ENCODE peak calls at places on chromosomes 5 and 9, in ten cellular contexts. W is nephron progenitor cell, Y is transverse colon, T is body of pancreas, X is spleen, L is fibroblast of lung, N is dorsolateral prefrontal cortex, B is thyroid gland, J is pancreas, C is prostate gland. K is an unnamed sample.

GRCh38 chr5:96257904-96258303 is 175.1 kb downstream of the PCSK1 start:
- DNase-seq in L (peak), J (no peak), B (no peak), Y (no peak), T (no peak), W (no peak), N (no peak), C (no peak), X (no peak), K (no peak)

GRCh38 chr9:13278368-13279246 is 885 bp downstream of the MPDZ start:
- DNase-seq in W (peak), J (peak), N (peak), X (peak), L (peak), T (peak), C (peak), B (peak), Y (peak), K (peak)

GRCh38 chr9:136728080-136728547 is 14.6 kb downstream of the LCN10 start:
- DNase-seq in T (peak), W (peak), C (peak), X (peak), B (peak), J (peak), Y (peak), L (peak), N (peak), K (peak)

GRCh38 chr9:22158983-22159382 is 149.9 kb upstream of the CDKN2B start:
- DNase-seq in N (no peak), B (peak), C (no peak), L (peak), W (no peak), J (no peak), T (peak), X (no peak), Y (peak), K (peak)

GRCh38 chr5:172554562-172554961 is 86.5 kb upstream of the NEURL1B start:
- DNase-seq in L (no peak), T (no peak), Y (peak), J (no peak), N (no peak), W (no peak), C (no peak), B (no peak), X (peak), K (no peak)

GRCh38 chr9:82829818-82830217 is 233.1 kb downstream of the RASEF start:
- DNase-seq in C (no peak), Y (no peak), L (no peak), T (no peak), W (no peak), J (no peak), N (no peak), X (no peak), B (no peak), K (no peak)

GRCh38 chr5:16579142-16579541 is 37.7 kb downstream of the RETREG1 start:
- DNase-seq in J (no peak), X (no peak), C (peak), Y (no peak), B (peak), L (no peak), T (peak), W (no peak), N (peak), K (peak)

GRCh38 chr9:121598167-121599000 is 53.0 kb upstream of the DAB2IP start:
- DNase-seq in C (peak), W (peak), Y (peak), N (no peak), X (no peak), T (peak), B (peak), L (peak), J (peak), K (peak)

GRCh38 chr9:93366119-93366447 is 85.4 kb upstream of the FAM120A start:
- DNase-seq in B (no peak), L (no peak), T (no peak), N (no peak), X (no peak), Y (no peak), W (no peak), J (no peak), C (no peak), K (no peak)

GRCh38 chr9:93364734-93365426 is 86.6 kb upstream of the FAM120A start:
- DNase-seq in Y (no peak), W (no peak), J (no peak), B (no peak), N (no peak), X (no peak), L (no peak), T (no peak), C (no peak), K (no peak)

GRCh38 chr9:93361995-93362394 is 89.5 kb upstream of the FAM120A start:
- DNase-seq in T (no peak), C (no peak), W (no peak), J (no peak), L (no peak), B (no peak), X (no peak), Y (no peak), N (no peak), K (no peak)

GRCh38 chr9:93368437-93368836 is 83.0 kb upstream of the FAM120A start:
- DNase-seq in B (no peak), N (no peak), T (no peak), J (no peak), L (no peak), W (no peak), X (no peak), C (no peak), Y (no peak), K (no peak)

DNA sequence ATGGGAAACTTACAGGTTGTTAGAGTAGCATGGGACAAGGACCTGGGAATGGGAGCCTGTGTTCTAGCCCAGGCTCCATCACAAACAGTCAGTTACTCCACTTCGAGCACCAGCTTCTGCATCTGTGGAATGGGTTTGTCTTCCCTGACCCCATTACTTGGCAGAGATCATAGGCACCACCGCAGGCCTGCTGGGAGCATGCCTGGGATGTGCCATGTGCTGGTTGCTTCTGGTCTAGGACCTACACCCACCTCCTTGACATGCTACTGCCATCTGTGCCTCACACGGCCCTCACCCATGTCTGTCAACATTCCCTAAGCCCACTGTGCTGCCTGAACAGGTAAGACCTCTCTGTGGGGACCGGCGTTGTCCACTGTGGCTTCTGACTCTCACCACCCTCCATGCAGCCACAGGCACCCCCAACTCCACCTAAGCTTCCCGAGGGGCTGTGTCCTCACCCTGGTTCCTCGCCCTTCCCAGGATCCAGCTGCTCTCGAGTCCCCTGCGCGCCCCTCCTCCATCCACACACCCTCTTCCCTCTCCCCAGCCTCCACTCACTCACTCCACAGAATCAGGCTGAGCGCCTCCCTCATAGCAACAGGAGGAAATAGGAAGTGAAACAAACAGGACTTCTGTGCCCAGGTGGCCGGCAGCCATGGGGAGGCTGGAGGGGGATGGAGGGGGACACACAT is 85.9 kb upstream of the FAM120A start:
- DNase-seq in N (no peak), T (no peak), X (no peak), L (no peak), B (no peak), W (no peak), C (no peak), J (no peak), Y (no peak), K (no peak)
- TF ChIP-seq CTCF in N (no peak), T (no peak), X (no peak), L (no peak), B (no peak), W (no peak), C (no peak), J (no peak), Y (no peak), K (no peak)

DNA sequence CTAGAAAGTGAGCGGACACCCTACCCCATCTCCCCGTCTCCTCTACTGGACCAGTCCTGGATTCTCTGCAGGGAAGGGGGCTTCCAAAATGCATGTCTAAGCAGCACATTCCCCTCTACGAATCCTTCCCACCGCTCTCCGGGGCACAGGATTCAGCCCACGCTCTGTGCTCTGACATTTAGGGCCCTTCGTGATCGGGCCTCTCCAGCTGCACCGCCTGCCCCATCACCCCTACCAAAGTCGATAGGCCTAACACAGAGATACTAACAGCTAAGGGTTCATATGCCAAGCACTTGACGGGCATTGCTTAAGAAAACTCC is 1.2 kb downstream of the ARL10 start:
- DNase-seq in X (no peak), N (no peak), W (no peak), T (no peak), J (no peak), Y (no peak), C (no peak), L (no peak), B (no peak), K (no peak)
- TF ChIP-seq CTCF in X (no peak), N (no peak), W (no peak), T (no peak), J (no peak), Y (no peak), C (no peak), L (no peak), B (no peak), K (no peak)

GRCh38 chr5:177004961-177005360 is 1.6 kb downstream of the UIMC1 start:
- DNase-seq in N (no peak), C (no peak), T (no peak), Y (no peak), B (no peak), J (no peak), X (no peak), L (no peak), W (no peak), K (no peak)

GRCh38 chr5:177003649-177004048 is 2.9 kb downstream of the UIMC1 start:
- DNase-seq in W (no peak), J (no peak), Y (no peak), T (no peak), C (no peak), B (no peak), N (no peak), X (no peak), L (no peak), K (no peak)

GRCh38 chr5:177006265-177006972 is at the start of gene UIMC1:
- DNase-seq in T (peak), L (peak), X (peak), N (peak), J (peak), C (peak), W (peak), Y (peak), B (peak), K (peak)

GRCh38 chr5:177008716-177009115 is 2.1 kb upstream of the UIMC1 start:
- DNase-seq in C (no peak), X (no peak), B (no peak), N (no peak), W (no peak), L (no peak), Y (no peak), T (no peak), J (no peak), K (no peak)

DNA sequence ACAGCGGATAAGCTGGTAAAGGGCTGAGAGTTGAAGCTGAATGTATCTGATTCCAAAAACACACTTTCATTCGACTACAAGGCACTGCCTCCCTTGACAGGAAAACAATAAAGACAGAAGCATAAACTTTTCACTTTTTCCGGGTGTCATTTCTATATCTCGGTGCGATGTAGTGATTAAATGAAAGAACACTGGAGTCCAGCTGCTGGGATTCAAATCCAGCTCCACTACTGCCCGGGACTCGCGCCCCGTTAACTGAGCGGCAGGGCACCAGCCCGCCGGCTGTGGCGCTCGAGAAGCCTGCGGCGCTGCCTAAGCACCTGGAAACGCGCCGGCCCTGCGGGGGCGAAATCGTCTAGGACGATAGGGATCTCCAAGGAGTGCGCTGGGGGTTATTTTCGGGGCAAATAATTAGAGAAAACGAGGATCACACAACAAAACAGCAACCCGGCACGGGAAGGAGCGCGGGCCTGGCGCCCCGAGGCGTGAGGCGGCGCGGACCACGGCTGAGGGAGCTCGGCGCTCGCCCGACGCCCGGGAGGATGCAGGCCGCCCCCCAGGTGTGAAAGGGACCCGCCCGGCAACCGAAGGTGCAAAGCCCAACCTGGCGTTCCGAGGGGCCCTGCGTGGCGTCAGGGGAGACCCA is 837 bp downstream of the UIMC1 start:
- DNase-seq in J (peak), L (peak), T (peak), X (peak), B (peak), C (peak), Y (peak), W (peak), N (peak), K (peak)
- TF ChIP-seq CTCF in J (peak), L (peak), T (peak), X (peak), B (peak), C (peak), Y (peak), W (peak), N (peak), K (peak)

GRCh38 chr9:114883709-114884108 is 46.7 kb downstream of the TNFSF8 start:
- DNase-seq in T (no peak), J (no peak), X (no peak), C (no peak), L (no peak), N (no peak), Y (no peak), B (no peak), W (no peak), K (no peak)
- TF ChIP-seq CTCF in T (no peak), J (no peak), X (no peak), C (no peak), L (no peak), N (no peak), Y (no peak), B (no peak), W (no peak), K (no peak)

GRCh38 chr9:84808416-84808815 is 138.9 kb downstream of the NTRK2 start:
- DNase-seq in W (no peak), L (no peak), J (no peak), N (no peak), B (no peak), T (no peak), C (no peak), X (no peak), Y (no peak), K (no peak)
- TF ChIP-seq CTCF in W (no peak), L (no peak), J (no peak), N (no peak), B (no peak), T (no peak), C (no peak), X (no peak), Y (no peak), K (no peak)

GRCh38 chr9:75186767-75187380 is 98.6 kb downstream of the OSTF1 start:
- DNase-seq in T (no peak), B (no peak), L (no peak), X (no peak), W (no peak), C (no peak), J (no peak), N (no peak), Y (no peak), K (no peak)
- TF ChIP-seq CTCF in T (peak), B (peak), L (peak), X (peak), W (peak), C (peak), J (peak), N (peak), Y (peak), K (peak)

DNA sequence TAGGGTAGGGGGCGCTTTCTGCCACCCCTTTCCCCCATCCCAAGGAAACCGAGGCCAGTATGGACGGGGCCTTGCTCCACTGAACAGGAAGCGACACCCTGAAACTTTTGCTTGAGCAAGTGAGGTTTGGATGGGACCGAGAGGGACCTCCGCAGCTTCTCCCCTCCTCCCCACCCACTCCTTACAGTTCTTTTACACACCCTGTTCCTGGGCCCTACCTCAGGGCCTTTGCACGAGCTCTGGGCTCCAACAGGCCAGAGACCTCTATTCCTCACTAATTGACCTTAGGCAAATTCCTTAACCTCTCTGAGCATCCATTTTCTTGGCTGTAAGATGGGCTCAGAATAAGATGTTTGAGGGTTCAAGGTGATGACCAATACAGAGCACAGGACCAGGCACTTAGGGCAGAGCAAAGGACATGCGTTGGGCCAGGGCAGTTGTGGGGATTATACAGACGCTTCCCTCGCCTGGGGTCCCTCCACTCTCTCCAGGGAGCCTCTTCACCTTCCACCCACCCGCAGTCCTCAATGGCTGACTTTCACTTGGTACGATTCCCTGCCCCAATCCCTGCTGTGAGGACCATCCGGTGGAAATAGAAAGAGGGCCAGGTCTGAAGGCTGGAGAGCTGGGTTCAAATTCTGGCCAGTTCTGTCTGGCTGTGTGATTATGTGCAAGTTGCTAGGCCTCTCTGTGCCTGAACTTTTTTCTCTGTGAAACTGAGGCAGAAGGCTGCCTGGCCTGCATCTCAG is 206.3 kb upstream of the IER5L start:
- DNase-seq in C (no peak), N (no peak), B (no peak), Y (no peak), L (no peak), T (no peak), J (no peak), X (no peak), W (no peak), K (no peak)
- TF ChIP-seq CTCF in C (no peak), N (no peak), B (no peak), Y (no peak), L (no peak), T (no peak), J (no peak), X (no peak), W (no peak), K (no peak)

GRCh38 chr5:104739503-104739902 is 1176.9 kb upstream of the NUDT12 start:
- DNase-seq in X (no peak), T (no peak), J (no peak), W (no peak), L (no peak), C (no peak), B (no peak), Y (no peak), N (no peak), K (no peak)

GRCh38 chr5:104733063-104733719 is 1170.6 kb upstream of the NUDT12 start:
- DNase-seq in W (no peak), N (no peak), L (no peak), X (no peak), C (no peak), J (no peak), T (no peak), B (no peak), Y (no peak), K (no peak)

GRCh38 chr5:104739905-104740304 is 1177.3 kb upstream of the NUDT12 start:
- DNase-seq in T (no peak), N (no peak), W (no peak), L (no peak), B (no peak), C (no peak), Y (no peak), J (no peak), X (no peak), K (no peak)

GRCh38 chr5:104734046-104734445 is 1171.5 kb upstream of the NUDT12 start:
- DNase-seq in T (no peak), B (no peak), X (no peak), W (no peak), N (no peak), J (no peak), L (no peak), Y (no peak), C (no peak), K (no peak)
- TF ChIP-seq CTCF in T (no peak), B (no peak), X (no peak), W (no peak), N (no peak), J (no peak), L (no peak), Y (no peak), C (no peak), K (no peak)

K was measured in stomach.